ENCODE peak calls at places on chromosomes 11 and 22, in ten cellular contexts. W, H, M, F, Y, T, Q, R, E and D are unnamed samples.

GRCh38 chr22:45504703-45505341 is 2.1 kb downstream of the FBLN1 start:
- DNase-seq in W (peak; percentile 48), F (no peak), E (no peak), H (no peak), Q (no peak), R (no peak), T (peak; percentile 48), M (peak; percentile 77), Y (no peak), D (peak; percentile 55)

GRCh38 chr11:86579406-86579731 is 93.0 kb downstream of the ME3 start:
- DNase-seq in E (no peak), F (no peak), H (no peak), M (no peak), Q (no peak), T (no peak), Y (no peak), R (no peak), W (no peak), D (peak; percentile 67)

GRCh38 chr11:57566035-57566504 is 1.4 kb downstream of the UBE2L6 start:
- DNase-seq in H (no peak), R (peak; percentile 58), T (peak; percentile 29), E (no peak), M (no peak), W (no peak), Q (no peak), F (peak; percentile 56), Y (peak; percentile 54), D (peak; percentile 79)

GRCh38 chr22:23068096-23068831 is 2.1 kb upstream of the GNAZ start:
- DNase-seq in E (peak; percentile 57), T (no peak), F (peak; percentile 1), H (no peak), R (no peak), Y (no peak), W (no peak), Q (no peak), M (peak; percentile 3), D (no peak)

GRCh38 chr11:5624489-5625278 is at the start of gene TRIM34:
- DNase-seq in Q (peak; percentile 77), E (peak; percentile 75), M (no peak), T (peak; percentile 78), H (no peak), Y (peak; percentile 89), W (no peak), R (peak; percentile 64), F (peak; percentile 78), D (peak; percentile 80)

GRCh38 chr11:12279672-12280108 is 97.7 kb upstream of the PARVA start:
- DNase-seq in H (no peak), M (no peak), E (no peak), Q (no peak), F (no peak), T (no peak), W (no peak), R (no peak), Y (no peak), D (no peak)

GRCh38 chr11:78930810-78931209 is 356.1 kb upstream of the NARS2 start:
- DNase-seq in E (peak; percentile 70), Y (no peak), T (no peak), Q (no peak), H (no peak), W (no peak), M (no peak), R (no peak), F (no peak), D (no peak)

GRCh38 chr11:465896-466538 is 15.9 kb downstream of the PTDSS2 start:
- DNase-seq in H (no peak), E (no peak), W (peak; percentile 1), F (no peak), M (no peak), Y (no peak), Q (no peak), R (no peak), T (peak; percentile 76), D (no peak)

GRCh38 chr11:76184551-76184993 is 21.7 kb downstream of the WNT11 start:
- DNase-seq in M (no peak), E (no peak), R (no peak), F (no peak), Q (no peak), H (no peak), Y (no peak), T (no peak), W (no peak), D (no peak)

GRCh38 chr11:76188873-76189272 is 17.4 kb downstream of the WNT11 start:
- DNase-seq in H (no peak), R (no peak), F (no peak), E (no peak), M (no peak), W (no peak), T (no peak), Q (no peak), Y (no peak), D (no peak)

GRCh38 chr11:76185511-76185910 is 20.8 kb downstream of the WNT11 start:
- DNase-seq in F (no peak), H (no peak), M (no peak), Y (no peak), W (no peak), R (no peak), Q (no peak), E (no peak), T (no peak), D (no peak)

GRCh38 chr11:76185931-76186401 is 20.3 kb downstream of the WNT11 start:
- DNase-seq in T (no peak), E (no peak), Y (no peak), R (peak; percentile 14), W (peak; percentile 86), Q (no peak), F (peak; percentile 95), M (peak; percentile 92), H (no peak), D (peak; percentile 30)

DNA sequence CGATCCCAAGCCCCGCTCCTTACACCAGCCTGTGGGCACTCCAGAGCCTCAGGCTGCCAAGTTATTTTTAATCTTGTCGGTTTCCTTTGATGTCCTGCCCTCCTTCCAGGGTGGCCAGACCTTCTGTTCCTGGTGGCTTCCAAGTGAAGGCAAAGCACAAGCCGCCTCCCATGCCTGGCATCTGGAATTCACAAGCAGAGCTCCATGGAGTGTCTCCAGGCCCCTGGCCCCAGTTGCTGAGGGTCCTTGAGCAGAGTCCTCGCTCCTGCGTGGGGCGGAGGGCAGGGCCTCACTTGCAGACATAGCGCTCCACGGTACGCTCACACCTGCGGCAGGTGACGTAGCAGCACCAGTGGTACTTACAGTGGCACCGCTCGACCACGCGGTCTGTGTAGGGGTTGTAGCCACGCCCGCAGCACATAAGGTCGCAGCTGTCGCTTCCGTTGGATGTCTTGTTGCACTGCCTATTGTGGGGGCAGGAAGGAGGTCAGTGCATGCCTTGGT is 19.5 kb downstream of the WNT11 start:
- DNase-seq in Y (no peak), F (peak; percentile 63), W (peak; percentile 42), M (no peak), Q (no peak), H (no peak), T (no peak), R (no peak), E (no peak), D (no peak)
- TF ChIP-seq CTCF in Y (no peak), F (no peak), W (no peak), M (no peak), Q (no peak), H (no peak), T (no peak), R (no peak), E (no peak), D (no peak)

GRCh38 chr11:73403541-73403940 is 27.3 kb downstream of the RELT start:
- DNase-seq in E (no peak), T (no peak), W (no peak), Q (no peak), M (no peak), Y (no peak), R (no peak), F (no peak), H (no peak), D (no peak)

GRCh38 chr11:73402834-73403185 is 26.6 kb downstream of the RELT start:
- DNase-seq in W (no peak), T (peak; percentile 28), R (no peak), Y (peak; percentile 51), H (no peak), F (no peak), Q (no peak), M (peak; percentile 71), E (no peak), D (peak; percentile 55)

GRCh38 chr11:73405146-73405510 is 28.9 kb downstream of the RELT start:
- DNase-seq in M (no peak), Q (no peak), F (no peak), Y (no peak), H (no peak), E (no peak), W (no peak), R (no peak), T (no peak), D (no peak)

GRCh38 chr11:73404506-73405145 is 28.4 kb downstream of the RELT start:
- DNase-seq in H (no peak), W (no peak), Y (no peak), M (no peak), E (no peak), R (no peak), Q (no peak), F (no peak), T (no peak), D (no peak)

GRCh38 chr11:73404048-73404447 is 27.8 kb downstream of the RELT start:
- DNase-seq in W (peak; percentile 65), H (no peak), T (peak; percentile 56), F (peak; percentile 81), Q (peak; percentile 69), R (peak; percentile 53), M (peak; percentile 84), Y (no peak), E (peak; percentile 78), D (peak; percentile 85)
- TF ChIP-seq CTCF in W (peak; percentile 70), H (peak; percentile 69), T (peak; percentile 77), F (peak; percentile 78), Q (peak; percentile 54), R (peak; percentile 68), M (peak; percentile 85), Y (peak; percentile 54), E (peak; percentile 13), D (peak; percentile 94)

DNA sequence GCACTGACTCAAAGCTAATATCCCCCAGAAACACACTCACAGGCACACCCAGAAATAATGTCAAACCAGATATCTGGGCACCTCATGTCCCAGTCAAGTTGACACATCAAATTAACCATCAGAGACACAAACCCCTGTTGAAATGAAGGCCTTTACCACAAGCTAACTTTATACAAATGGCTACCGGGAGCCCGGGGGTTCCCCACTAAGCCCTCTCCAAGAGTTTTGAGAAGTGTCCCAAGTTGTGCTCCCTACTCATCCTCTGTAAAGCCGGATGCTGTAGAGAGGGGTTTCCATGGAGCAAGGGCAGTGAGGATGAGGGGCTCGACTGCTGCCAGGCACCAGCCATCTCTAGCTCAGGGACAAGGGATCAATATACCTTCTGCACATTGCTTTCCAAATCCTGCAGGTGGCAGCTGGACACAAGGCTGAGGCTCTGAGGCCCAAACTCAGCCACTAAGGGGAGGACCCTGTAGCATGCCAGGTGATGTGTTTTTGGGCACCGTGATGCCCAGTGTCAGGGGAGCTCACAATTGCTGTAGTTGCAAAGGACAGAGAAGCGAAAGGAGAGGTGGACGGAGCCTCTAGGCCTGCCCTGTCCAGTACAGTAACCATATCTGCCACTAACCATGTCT is 145.7 kb downstream of the TTC17 start:
- DNase-seq in T (peak; percentile 60), Y (peak; percentile 4), W (no peak), F (peak; percentile 49), H (no peak), E (no peak), Q (no peak), M (peak; percentile 42), R (peak; percentile 35), D (peak; percentile 56)
- TF ChIP-seq CTCF in T (peak; percentile 43), Y (peak; percentile 20), W (no peak), F (peak; percentile 58), H (peak; percentile 73), E (no peak), Q (no peak), M (peak; percentile 78), R (peak; percentile 39), D (peak; percentile 72)

GRCh38 chr11:59178401-59178800 is 6.5 kb downstream of the DTX4 start:
- DNase-seq in R (no peak), W (no peak), M (no peak), H (no peak), Y (no peak), E (no peak), F (no peak), T (no peak), Q (peak; percentile 51), D (no peak)
- TF ChIP-seq CTCF in R (no peak), W (no peak), M (no peak), H (no peak), Y (no peak), E (no peak), F (no peak), T (no peak), Q (no peak), D (no peak)